ENCODE peak calls at places on chromosomes 1 and 21, in four cellular contexts. F is HepG2, Q is K562, D is H1. K is an unnamed sample.

GRCh38 chr1:34785231-34785874 is 4.3 kb downstream of the GJB3 start:
- DNase-seq in F (no peak), Q (no peak), D (no peak), K (no peak)

GRCh38 chr1:170149971-170150370 is 4.2 kb downstream of the NTMT2 start:
- DNase-seq in F (no peak), Q (no peak), D (no peak), K (no peak)

GRCh38 chr1:85947223-85947622 is 209.3 kb downstream of the COL24A1 start:
- DNase-seq in F (no peak), Q (no peak), D (no peak), K (no peak)

GRCh38 chr21:30628109-30628508 is 6.9 kb upstream of the KRTAP20-2 start:
- DNase-seq in F (no peak), Q (no peak), D (no peak), K (no peak)

GRCh38 chr1:18955442-18956188 is 861 bp downstream of the IFFO2 start:
- DNase-seq in F (no peak), Q (peak; percentile 47), D (no peak), K (peak; percentile 40)

GRCh38 chr1:184563308-184563707 is 176.5 kb downstream of the C1orf21 start:
- DNase-seq in F (no peak), Q (no peak), D (no peak), K (peak; percentile 62)

GRCh38 chr1:192954705-192955265 is 104.4 kb downstream of the UCHL5 start:
- DNase-seq in F (no peak), Q (no peak), D (no peak), K (no peak)

GRCh38 chr1:161307230-161307768 is 2.5 kb downstream of the MPZ start:
- DNase-seq in F (peak; percentile 54), Q (peak; percentile 77), D (no peak), K (peak; percentile 61)

GRCh38 chr1:173856014-173856413 is 11.8 kb downstream of the GAS5 start:
- DNase-seq in F (no peak), Q (no peak), D (no peak), K (no peak)

GRCh38 chr1:29240400-29240837 is 4.1 kb downstream of the PTPRU start:
- DNase-seq in F (no peak), Q (no peak), D (peak; percentile 70), K (no peak)

GRCh38 chr1:29236993-29237905 is 927 bp downstream of the PTPRU start:
- DNase-seq in F (peak; percentile 34), Q (no peak), D (no peak), K (peak; percentile 31)

GRCh38 chr1:29237906-29238600 is 1.7 kb downstream of the PTPRU start:
- DNase-seq in F (peak; percentile 34), Q (no peak), D (no peak), K (peak; percentile 5)

GRCh38 chr1:29239142-29239541 is 2.8 kb downstream of the PTPRU start:
- DNase-seq in F (peak; percentile 86), Q (no peak), D (no peak), K (no peak)

DNA sequence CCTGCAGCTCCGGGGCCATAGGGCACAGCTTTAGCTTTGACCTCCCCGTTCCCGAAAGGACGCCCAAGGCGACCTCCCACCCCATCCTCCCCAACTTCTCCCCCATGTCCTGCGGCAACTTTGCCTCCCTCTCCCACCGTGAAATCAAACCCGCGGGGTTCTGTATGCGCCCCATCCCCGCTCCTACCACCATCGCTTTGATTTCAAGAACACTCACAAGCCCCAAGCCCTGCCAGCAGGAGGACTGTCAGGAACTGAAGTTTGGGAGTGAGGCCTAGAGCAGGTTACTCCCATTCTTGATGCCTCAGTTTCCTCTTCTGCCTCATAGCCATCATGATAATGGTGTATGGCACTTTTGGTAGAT is 2.3 kb downstream of the PTPRU start:
- DNase-seq in F (peak; percentile 25), Q (no peak), D (no peak), K (no peak)
- H3K27ac ChIP-seq in F (peak overlapping the region; percentile 59), Q (no peak overlapping the region), D (no peak overlapping the region), K (no peak overlapping the region)

DNA sequence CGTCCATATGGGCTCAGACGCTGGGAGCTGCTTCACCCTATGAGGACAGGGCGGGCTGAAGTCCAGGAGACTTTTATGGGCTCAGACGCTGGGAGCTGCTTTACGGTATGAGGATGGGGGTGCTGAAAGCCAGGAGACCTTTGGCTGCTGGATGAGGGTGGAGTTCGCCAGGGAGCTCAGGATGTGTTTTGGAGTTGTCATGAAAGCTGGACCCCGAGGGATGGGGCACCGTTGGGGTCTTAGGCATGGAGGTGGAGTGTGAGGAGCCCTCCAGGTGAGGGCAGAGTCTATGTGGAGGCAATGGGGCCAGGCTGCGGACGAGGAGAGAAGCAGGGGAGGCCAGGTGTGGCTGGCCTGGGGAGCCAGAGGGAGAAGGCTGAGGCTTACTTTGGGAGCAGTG is 27.5 kb downstream of the TRPM2 start:
- DNase-seq in F (no peak), Q (no peak), D (no peak), K (no peak)
- H3K79me2 ChIP-seq in F (no peaks in the 10 kb centered on the region), Q (no peaks in the 10 kb centered on the region), D (no peaks in the 10 kb centered on the region), K (no peaks in the 10 kb centered on the region)

DNA sequence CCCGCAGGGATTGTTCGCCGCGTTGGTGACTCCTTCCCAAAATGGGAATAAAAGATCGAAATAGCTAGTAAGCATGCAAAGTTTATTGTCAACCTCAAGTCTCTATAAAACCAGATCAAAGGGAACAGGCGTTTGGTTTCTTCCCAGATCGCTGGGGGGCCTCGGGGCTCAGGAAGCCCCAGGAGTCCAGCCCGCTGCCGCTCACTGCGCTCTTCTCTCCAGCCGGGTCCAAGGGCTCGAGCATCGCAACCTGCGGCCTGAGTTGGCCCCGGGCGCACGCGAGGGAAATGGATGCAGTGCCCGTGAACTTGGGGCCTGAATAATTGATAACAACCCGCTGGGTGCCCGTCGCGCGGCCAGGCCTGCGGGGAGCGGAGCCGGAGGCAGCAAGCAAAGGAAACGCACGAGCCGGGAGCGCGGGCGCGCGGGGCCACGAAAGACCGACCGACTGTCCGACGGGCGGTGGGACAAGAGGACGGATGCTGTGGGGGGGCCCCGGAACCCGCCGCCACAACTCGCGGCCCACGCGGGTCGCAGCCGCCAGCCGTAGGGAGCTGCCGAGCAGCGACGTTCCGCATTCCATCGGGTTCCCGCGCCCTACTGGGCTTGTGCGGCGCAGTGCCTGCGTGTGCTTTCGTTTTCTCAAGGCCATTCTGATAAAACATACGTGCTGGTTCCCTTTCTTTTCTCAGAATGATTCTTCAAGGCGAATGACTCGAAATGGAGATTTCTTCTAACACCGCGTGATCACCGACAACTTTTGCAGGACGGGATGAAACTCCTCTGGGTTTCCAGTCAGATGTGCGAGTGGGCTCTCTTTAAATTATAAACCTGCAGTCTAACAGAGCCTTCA is 14.0 kb upstream of the ALX3 start:
- DNase-seq in F (no peak), Q (no peak), D (no peak), K (peak; percentile 19)
- TF ChIP-seq JUN in F (no peak), Q (no peak), D (no peak), K (no peak)

GRCh38 chr1:203555484-203556046 is 61.6 kb downstream of the OPTC start:
- DNase-seq in F (no peak), Q (no peak), D (no peak), K (no peak)
- H3K27ac ChIP-seq in F (no peak overlapping the region), Q (no peak overlapping the region), D (no peak overlapping the region), K (no peak overlapping the region)

GRCh38 chr1:181191494-181192040 is 103.1 kb downstream of the IER5 start:
- DNase-seq in F (no peak), Q (no peak), D (no peak), K (no peak)
- H3K79me2 ChIP-seq in F (no peaks in the 10 kb centered on the region), Q (no peaks in the 10 kb centered on the region), D (no peaks in the 10 kb centered on the region), K (no peaks in the 10 kb centered on the region)

DNA sequence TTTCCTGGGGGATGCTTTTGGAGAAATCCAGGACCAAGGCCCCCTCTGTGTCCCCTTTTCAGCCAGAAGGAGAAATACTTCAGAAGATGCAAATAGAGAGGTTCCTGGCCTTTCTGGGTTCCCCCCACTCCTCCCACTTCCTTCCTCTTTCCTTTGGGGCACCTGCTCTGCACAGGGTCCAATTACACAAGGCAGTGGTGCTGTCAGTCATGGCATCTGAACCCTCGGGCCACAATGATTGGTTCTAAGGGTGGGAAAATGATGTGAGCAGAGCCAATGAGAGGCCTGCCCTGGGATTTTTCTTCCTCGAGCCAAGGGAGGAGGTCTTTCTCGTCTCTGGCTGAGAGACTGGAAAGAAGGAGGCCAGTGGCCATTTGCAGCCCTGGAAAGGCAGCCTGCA is 282.2 kb downstream of the NPHP4 start:
- DNase-seq in F (no peak), Q (no peak), D (no peak), K (no peak)
- TF ChIP-seq JUN in F (no peak), Q (no peak), D (no peak), K (no peak)

DNA sequence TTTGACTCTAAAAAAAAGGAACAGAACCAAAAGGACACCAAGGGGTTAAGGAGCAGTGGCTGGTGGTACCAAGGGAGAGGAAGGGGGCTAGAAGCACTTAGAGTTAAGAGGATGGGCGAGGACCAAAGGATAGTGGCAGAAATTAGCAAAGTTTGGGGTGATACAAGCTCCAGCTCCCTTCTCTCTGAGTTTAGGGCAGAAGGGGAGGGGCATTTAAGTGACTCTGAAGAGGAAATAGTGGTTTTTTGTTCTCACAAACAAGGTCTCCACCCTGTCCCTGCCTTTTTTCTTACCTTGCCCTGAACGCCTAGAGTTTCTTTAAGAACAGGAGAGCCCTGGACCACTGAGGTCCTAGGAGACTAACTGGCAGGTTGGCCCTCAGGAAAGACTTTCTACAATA is 3.3 kb downstream of the CDC42SE1 start:
- DNase-seq in F (no peak), Q (no peak), D (no peak), K (no peak)
- H3K27ac ChIP-seq in F (no peak overlapping the region), Q (peak overlapping the region; percentile 91), D (no peak overlapping the region), K (no peak overlapping the region)